ENCODE peak calls at places on chromosomes 1 and 21, in four cellular contexts. One of them, this sample, is unnamed.

GRCh38 chr21:37622755-37623543 is 256.4 kb downstream of the DYRK1A start:
- DNase-seq in GM19239: no peak
- DNase-seq in hepatocyte: no peak
- DNase-seq in activated effector memory CD4-positive, alpha-beta T cell treated with Interleukin-2 at 50 U/mL for 16 hours: no peak
- DNase-seq in this sample: no peak

GRCh38 chr1:27203946-27204345 is 30.5 kb upstream of the WDTC1 start:
- DNase-seq in GM19239: no peak
- DNase-seq in hepatocyte: no peak
- DNase-seq in activated effector memory CD4-positive, alpha-beta T cell treated with Interleukin-2 at 50 U/mL for 16 hours: no peak
- DNase-seq in this sample: no peak

GRCh38 chr1:32345289-32345827 is 9.3 kb upstream of the MARCKSL1 start:
- DNase-seq in GM19239: no peak
- DNase-seq in hepatocyte: no peak
- DNase-seq in activated effector memory CD4-positive, alpha-beta T cell treated with Interleukin-2 at 50 U/mL for 16 hours: peak
- DNase-seq in this sample: no peak

GRCh38 chr1:15303912-15304311 is 56.9 kb downstream of the FHAD1 start:
- DNase-seq in GM19239: no peak
- DNase-seq in hepatocyte: no peak
- DNase-seq in activated effector memory CD4-positive, alpha-beta T cell treated with Interleukin-2 at 50 U/mL for 16 hours: no peak
- DNase-seq in this sample: no peak

GRCh38 chr1:69129538-69129937 is 438.2 kb upstream of the LRRC7 start:
- DNase-seq in GM19239: no peak
- DNase-seq in hepatocyte: no peak
- DNase-seq in activated effector memory CD4-positive, alpha-beta T cell treated with Interleukin-2 at 50 U/mL for 16 hours: no peak
- DNase-seq in this sample: no peak

GRCh38 chr1:199243423-199244061 is 604.7 kb downstream of the PTPRC start:
- DNase-seq in GM19239: peak
- DNase-seq in hepatocyte: peak
- DNase-seq in activated effector memory CD4-positive, alpha-beta T cell treated with Interleukin-2 at 50 U/mL for 16 hours: peak
- DNase-seq in this sample: peak

GRCh38 chr1:113890816-113891215 is 3.4 kb upstream of the BCL2L15 start:
- DNase-seq in GM19239: no peak
- DNase-seq in hepatocyte: no peak
- DNase-seq in activated effector memory CD4-positive, alpha-beta T cell treated with Interleukin-2 at 50 U/mL for 16 hours: no peak
- DNase-seq in this sample: no peak

GRCh38 chr1:2448098-2448445 is 28.0 kb upstream of the PLCH2 start:
- DNase-seq in GM19239: no peak
- DNase-seq in hepatocyte: no peak
- DNase-seq in activated effector memory CD4-positive, alpha-beta T cell treated with Interleukin-2 at 50 U/mL for 16 hours: no peak
- DNase-seq in this sample: no peak

GRCh38 chr1:26335774-26336476 is 18.0 kb downstream of the CRYBG2 start:
- DNase-seq in GM19239: no peak
- DNase-seq in hepatocyte: no peak
- DNase-seq in activated effector memory CD4-positive, alpha-beta T cell treated with Interleukin-2 at 50 U/mL for 16 hours: no peak
- DNase-seq in this sample: no peak

GRCh38 chr1:37732111-37732780 is 32.7 kb downstream of the EPHA10 start:
- DNase-seq in GM19239: no peak
- DNase-seq in hepatocyte: peak
- DNase-seq in activated effector memory CD4-positive, alpha-beta T cell treated with Interleukin-2 at 50 U/mL for 16 hours: no peak
- DNase-seq in this sample: no peak

GRCh38 chr1:231660198-231660597 is 33.6 kb downstream of the DISC1 start:
- DNase-seq in GM19239: no peak
- DNase-seq in hepatocyte: no peak
- DNase-seq in activated effector memory CD4-positive, alpha-beta T cell treated with Interleukin-2 at 50 U/mL for 16 hours: no peak
- DNase-seq in this sample: no peak

GRCh38 chr1:200774735-200775449 is 36.2 kb downstream of the CAMSAP2 start:
- DNase-seq in GM19239: no peak
- DNase-seq in hepatocyte: no peak
- DNase-seq in activated effector memory CD4-positive, alpha-beta T cell treated with Interleukin-2 at 50 U/mL for 16 hours: no peak
- DNase-seq in this sample: no peak

GRCh38 chr1:245969274-245969673 is 537.8 kb downstream of the SMYD3 start:
- DNase-seq in GM19239: no peak
- DNase-seq in hepatocyte: peak
- DNase-seq in activated effector memory CD4-positive, alpha-beta T cell treated with Interleukin-2 at 50 U/mL for 16 hours: no peak
- DNase-seq in this sample: no peak

GRCh38 chr1:116538527-116538926 is 32.3 kb downstream of the CD58 start:
- DNase-seq in GM19239: no peak
- DNase-seq in hepatocyte: peak
- DNase-seq in activated effector memory CD4-positive, alpha-beta T cell treated with Interleukin-2 at 50 U/mL for 16 hours: no peak
- DNase-seq in this sample: no peak

GRCh38 chr1:236471653-236472052 is 52.1 kb upstream of the LGALS8 start:
- DNase-seq in GM19239: no peak
- DNase-seq in hepatocyte: no peak
- DNase-seq in activated effector memory CD4-positive, alpha-beta T cell treated with Interleukin-2 at 50 U/mL for 16 hours: no peak
- DNase-seq in this sample: no peak

GRCh38 chr1:64006276-64007051 is 197.0 kb upstream of the UBE2U start:
- DNase-seq in GM19239: no peak
- DNase-seq in hepatocyte: peak
- DNase-seq in activated effector memory CD4-positive, alpha-beta T cell treated with Interleukin-2 at 50 U/mL for 16 hours: no peak
- DNase-seq in this sample: no peak

GRCh38 chr1:196207624-196208204 is 400.5 kb downstream of the KCNT2 start:
- DNase-seq in GM19239: no peak
- DNase-seq in hepatocyte: no peak
- DNase-seq in activated effector memory CD4-positive, alpha-beta T cell treated with Interleukin-2 at 50 U/mL for 16 hours: no peak
- DNase-seq in this sample: no peak

GRCh38 chr1:48228156-48228555 is 5.6 kb downstream of the SLC5A9 start:
- DNase-seq in GM19239: no peak
- DNase-seq in hepatocyte: peak
- DNase-seq in activated effector memory CD4-positive, alpha-beta T cell treated with Interleukin-2 at 50 U/mL for 16 hours: no peak
- DNase-seq in this sample: no peak

GRCh38 chr1:34268311-34269042 is 91.8 kb downstream of the C1orf94 start:
- DNase-seq in GM19239: no peak
- DNase-seq in hepatocyte: no peak
- DNase-seq in activated effector memory CD4-positive, alpha-beta T cell treated with Interleukin-2 at 50 U/mL for 16 hours: no peak
- DNase-seq in this sample: no peak

GRCh38 chr1:36352910-36353878 is 29.7 kb upstream of the EVA1B start:
- DNase-seq in GM19239: no peak
- DNase-seq in hepatocyte: no peak
- DNase-seq in activated effector memory CD4-positive, alpha-beta T cell treated with Interleukin-2 at 50 U/mL for 16 hours: no peak
- DNase-seq in this sample: no peak

GRCh38 chr21:39662411-39662953 is 49.7 kb downstream of the B3GALT5 start:
- DNase-seq in GM19239: no peak
- DNase-seq in hepatocyte: no peak
- DNase-seq in activated effector memory CD4-positive, alpha-beta T cell treated with Interleukin-2 at 50 U/mL for 16 hours: no peak
- DNase-seq in this sample: peak

GRCh38 chr1:168572669-168573068 is 3.7 kb upstream of the XCL1 start:
- DNase-seq in GM19239: no peak
- DNase-seq in hepatocyte: no peak
- DNase-seq in activated effector memory CD4-positive, alpha-beta T cell treated with Interleukin-2 at 50 U/mL for 16 hours: no peak
- DNase-seq in this sample: no peak

GRCh38 chr1:35097224-35097623 is 18.0 kb downstream of the ZMYM1 start:
- DNase-seq in GM19239: no peak
- DNase-seq in hepatocyte: no peak
- DNase-seq in activated effector memory CD4-positive, alpha-beta T cell treated with Interleukin-2 at 50 U/mL for 16 hours: no peak
- DNase-seq in this sample: peak

GRCh38 chr1:238789916-238790667 is 596.3 kb upstream of the CHRM3 start:
- DNase-seq in GM19239: no peak
- DNase-seq in hepatocyte: no peak
- DNase-seq in activated effector memory CD4-positive, alpha-beta T cell treated with Interleukin-2 at 50 U/mL for 16 hours: no peak
- DNase-seq in this sample: no peak

GRCh38 chr1:198657550-198658064 is 18.8 kb downstream of the PTPRC start:
- DNase-seq in GM19239: no peak
- DNase-seq in hepatocyte: peak
- DNase-seq in activated effector memory CD4-positive, alpha-beta T cell treated with Interleukin-2 at 50 U/mL for 16 hours: no peak
- DNase-seq in this sample: peak

GRCh38 chr1:24055681-24056080 is 56.3 kb downstream of the MYOM3 start:
- DNase-seq in GM19239: no peak
- DNase-seq in hepatocyte: no peak
- DNase-seq in activated effector memory CD4-positive, alpha-beta T cell treated with Interleukin-2 at 50 U/mL for 16 hours: no peak
- DNase-seq in this sample: no peak

GRCh38 chr21:30625449-30625848 is 5.0 kb downstream of the KRTAP20-4 start:
- DNase-seq in GM19239: no peak
- DNase-seq in hepatocyte: no peak
- DNase-seq in activated effector memory CD4-positive, alpha-beta T cell treated with Interleukin-2 at 50 U/mL for 16 hours: no peak
- DNase-seq in this sample: no peak

GRCh38 chr1:157073944-157074685 is 25.5 kb downstream of the ETV3L start:
- DNase-seq in GM19239: no peak
- DNase-seq in hepatocyte: peak
- DNase-seq in activated effector memory CD4-positive, alpha-beta T cell treated with Interleukin-2 at 50 U/mL for 16 hours: no peak
- DNase-seq in this sample: peak

GRCh38 chr1:201636581-201636980 is 97.7 kb downstream of the NAV1 start:
- DNase-seq in GM19239: no peak
- DNase-seq in hepatocyte: no peak
- DNase-seq in activated effector memory CD4-positive, alpha-beta T cell treated with Interleukin-2 at 50 U/mL for 16 hours: no peak
- DNase-seq in this sample: no peak

GRCh38 chr21:33064623-33064996 is 5.3 kb upstream of the OLIG1 start:
- DNase-seq in GM19239: no peak
- DNase-seq in hepatocyte: no peak
- DNase-seq in activated effector memory CD4-positive, alpha-beta T cell treated with Interleukin-2 at 50 U/mL for 16 hours: no peak
- DNase-seq in this sample: no peak

GRCh38 chr1:21638531-21639341 is 30.4 kb downstream of the RAP1GAP start:
- DNase-seq in GM19239: no peak
- DNase-seq in hepatocyte: peak
- DNase-seq in activated effector memory CD4-positive, alpha-beta T cell treated with Interleukin-2 at 50 U/mL for 16 hours: no peak
- DNase-seq in this sample: no peak

GRCh38 chr1:115705085-115706008 is 63.2 kb downstream of the CASQ2 start:
- DNase-seq in GM19239: no peak
- DNase-seq in hepatocyte: peak
- DNase-seq in activated effector memory CD4-positive, alpha-beta T cell treated with Interleukin-2 at 50 U/mL for 16 hours: no peak
- DNase-seq in this sample: no peak

GRCh38 chr21:45320261-45320990 is 32.7 kb upstream of the POFUT2 start:
- DNase-seq in GM19239: no peak
- DNase-seq in hepatocyte: no peak
- DNase-seq in activated effector memory CD4-positive, alpha-beta T cell treated with Interleukin-2 at 50 U/mL for 16 hours: no peak
- DNase-seq in this sample: no peak